ENCODE peak calls at places on chromosomes 16 and 17, in seven cellular contexts. P is retinal pigment epithelial cell, H is uterus, T is heart left ventricle, O is keratinocyte, R is cardiac muscle cell, N is fibroblast of lung. C is an unnamed sample.

GRCh38 chr16:87407511-87408112 is 15.5 kb downstream of the MAP1LC3B start:
- DNase-seq in H (no peak), R (no peak), T (no peak), P (no peak), N (no peak), O (no peak), C (peak)

GRCh38 chr16:54176376-54176901 is 110.1 kb downstream of the IRX3 start:
- DNase-seq in R (peak), H (no peak), N (peak), P (no peak), T (no peak), O (no peak), C (no peak)

GRCh38 chr16:81445926-81446317 is 1.3 kb downstream of the CMIP start:
- DNase-seq in T (no peak), R (no peak), H (no peak), O (no peak), N (no peak), P (no peak), C (no peak)

GRCh38 chr17:83069571-83069906 is 9.9 kb upstream of the METRNL start:
- DNase-seq in T (no peak), H (no peak), O (no peak), R (no peak), N (no peak), P (no peak), C (no peak)

GRCh38 chr17:80751460-80752368 is 207.1 kb downstream of the RPTOR start:
- DNase-seq in N (peak), T (no peak), H (peak), O (no peak), P (no peak), R (no peak), C (peak)

GRCh38 chr16:69772560-69773254 is 10.6 kb downstream of the WWP2 start:
- DNase-seq in P (no peak), T (no peak), O (no peak), R (peak), N (no peak), H (no peak), C (no peak)

GRCh38 chr16:22813946-22814325 is at the start of gene HS3ST2:
- DNase-seq in H (no peak), T (peak), R (peak), N (no peak), P (no peak), O (peak), C (peak)

GRCh38 chr17:927611-928461 is 51.7 kb downstream of the NXN start:
- DNase-seq in P (peak), N (peak), H (peak), R (peak), T (no peak), O (peak), C (peak)

GRCh38 chr17:28963841-28964240 is 12.5 kb upstream of the PHF12 start:
- DNase-seq in H (no peak), O (no peak), R (no peak), N (no peak), P (no peak), T (no peak), C (peak)

GRCh38 chr17:40159456-40159855 is 17.8 kb upstream of the RAPGEFL1 start:
- DNase-seq in O (no peak), N (no peak), H (no peak), T (no peak), R (no peak), P (no peak), C (no peak)

GRCh38 chr16:51762081-51762995 is 611.3 kb upstream of the SALL1 start:
- DNase-seq in P (peak), O (no peak), T (peak), R (peak), N (peak), H (peak), C (peak)

GRCh38 chr16:27972500-27972899 is 91.0 kb downstream of the GSG1L start:
- DNase-seq in P (peak), N (peak), T (no peak), H (no peak), O (no peak), R (peak), C (peak)

GRCh38 chr17:37708616-37709212 is 36.1 kb downstream of the HNF1B start:
- DNase-seq in O (no peak), R (no peak), H (no peak), T (no peak), P (no peak), N (no peak), C (no peak)

GRCh38 chr17:68909066-68909465 is 46.1 kb downstream of the ABCA8 start:
- DNase-seq in P (peak), N (peak), R (peak), H (peak), O (peak), T (no peak), C (peak)

GRCh38 chr17:78477913-78478756 is 99.1 kb downstream of the DNAH17 start:
- DNase-seq in P (no peak), R (no peak), N (no peak), H (no peak), O (no peak), T (no peak), C (no peak)

GRCh38 chr16:88883946-88884345 is 17.5 kb upstream of the PABPN1L start:
- DNase-seq in R (no peak), T (no peak), P (no peak), O (no peak), H (no peak), N (no peak), C (no peak)

GRCh38 chr17:33335491-33336173 is 42.5 kb upstream of the ASIC2 start:
- DNase-seq in H (no peak), R (no peak), T (no peak), P (no peak), N (no peak), O (no peak), C (no peak)

GRCh38 chr17:14427914-14428639 is 127.2 kb downstream of the HS3ST3B1 start:
- DNase-seq in T (no peak), H (no peak), O (no peak), R (no peak), P (no peak), N (no peak), C (no peak)

GRCh38 chr16:66006485-66006884 is 360.0 kb upstream of the CDH5 start:
- DNase-seq in T (no peak), H (no peak), R (no peak), O (no peak), P (no peak), N (no peak), C (no peak)

GRCh38 chr17:73341350-73342056 is 29.7 kb upstream of the CDC42EP4 start:
- DNase-seq in T (no peak), H (no peak), R (no peak), N (no peak), O (no peak), P (no peak), C (no peak)

GRCh38 chr17:4634981-4635380 is 6.5 kb downstream of the ALOX15 start:
- DNase-seq in O (no peak), N (no peak), T (no peak), P (no peak), H (no peak), R (no peak), C (no peak)

GRCh38 chr17:8019161-8019560 is 16.7 kb downstream of the GUCY2D start:
- DNase-seq in P (no peak), R (no peak), N (no peak), T (no peak), H (no peak), O (no peak), C (peak)

GRCh38 chr17:21774263-21774662 is 81.9 kb downstream of the KCNJ18 start:
- DNase-seq in H (no peak), O (no peak), P (no peak), R (no peak), N (no peak), T (no peak), C (no peak)

GRCh38 chr17:79047291-79047920 is 23.4 kb downstream of the C1QTNF1 start:
- DNase-seq in R (no peak), H (peak), O (no peak), T (no peak), P (no peak), N (no peak), C (peak)

GRCh38 chr17:51764387-51764971 is 394.0 kb downstream of the CA10 start:
- DNase-seq in P (no peak), R (peak), T (no peak), H (peak), O (peak), N (peak), C (peak)

GRCh38 chr16:3131755-3132377 is 3.0 kb upstream of the ZNF213 start:
- DNase-seq in H (no peak), T (no peak), O (no peak), R (peak), N (peak), P (no peak), C (no peak)

GRCh38 chr16:29729116-29729521 is 16.7 kb downstream of the C16orf54 start:
- DNase-seq in T (no peak), O (peak), N (peak), P (no peak), H (no peak), R (peak), C (no peak)

GRCh38 chr16:9151597-9151996 is 60.2 kb downstream of the HAPSTR1 start:
- DNase-seq in T (no peak), N (peak), P (no peak), R (no peak), H (no peak), O (no peak), C (no peak)

GRCh38 chr16:82344157-82344556 is 174.1 kb upstream of the MPHOSPH6 start:
- DNase-seq in P (no peak), R (peak), T (no peak), H (no peak), N (no peak), O (no peak), C (no peak)

GRCh38 chr17:53061446-53061845 is 761.3 kb upstream of the KIF2B start:
- DNase-seq in N (no peak), R (no peak), P (no peak), H (no peak), O (no peak), T (no peak), C (no peak)

GRCh38 chr17:61470530-61471136 is 18.4 kb downstream of the TBX4 start:
- DNase-seq in H (peak), P (no peak), R (no peak), O (no peak), N (no peak), T (no peak), C (peak)

GRCh38 chr17:13833921-13834320 is 232.2 kb upstream of the HS3ST3A1 start:
- DNase-seq in N (no peak), P (no peak), T (no peak), H (no peak), R (no peak), O (no peak), C (no peak)

GRCh38 chr17:56593741-56594527 is 435 bp downstream of the NOG start:
- DNase-seq in H (peak), N (no peak), T (peak), R (peak), O (no peak), P (no peak), C (peak)

GRCh38 chr16:52751035-52751434 is 204.1 kb upstream of the TOX3 start:
- DNase-seq in O (no peak), N (no peak), R (no peak), T (no peak), P (no peak), H (no peak), C (no peak)

GRCh38 chr17:57051886-57052342 is 33.1 kb upstream of the AKAP1 start:
- DNase-seq in H (no peak), O (peak), R (no peak), T (no peak), N (no peak), P (no peak), C (peak)

GRCh38 chr17:78127240-78127887 is 1.2 kb downstream of the TMC6 start:
- DNase-seq in N (no peak), P (no peak), H (no peak), O (no peak), T (peak), R (peak), C (peak)

GRCh38 chr17:55437165-55437605 is 15.6 kb upstream of the MMD start:
- DNase-seq in T (no peak), R (no peak), P (no peak), O (no peak), N (no peak), H (no peak), C (no peak)

GRCh38 chr16:2511128-2511785 is 2.5 kb upstream of the ATP6V0C start:
- DNase-seq in R (peak), P (no peak), N (peak), T (peak), H (peak), O (no peak), C (peak)

GRCh38 chr17:80114758-80115157 is 13.4 kb downstream of the GAA start:
- DNase-seq in R (no peak), H (no peak), T (no peak), O (no peak), P (no peak), N (no peak), C (no peak)

GRCh38 chr17:6443692-6444572 is at the start of gene PIMREG:
- DNase-seq in T (peak), O (peak), R (peak), N (peak), H (peak), P (peak), C (peak)

GRCh38 chr17:77106874-77107358 is 33.9 kb upstream of the SEC14L1 start:
- DNase-seq in P (no peak), T (no peak), H (no peak), O (no peak), N (no peak), R (no peak), C (no peak)
- TF ChIP-seq CTCF in P (no peak), T (no peak), H (no peak), O (no peak), N (no peak), R (no peak), C (no peak)

DNA sequence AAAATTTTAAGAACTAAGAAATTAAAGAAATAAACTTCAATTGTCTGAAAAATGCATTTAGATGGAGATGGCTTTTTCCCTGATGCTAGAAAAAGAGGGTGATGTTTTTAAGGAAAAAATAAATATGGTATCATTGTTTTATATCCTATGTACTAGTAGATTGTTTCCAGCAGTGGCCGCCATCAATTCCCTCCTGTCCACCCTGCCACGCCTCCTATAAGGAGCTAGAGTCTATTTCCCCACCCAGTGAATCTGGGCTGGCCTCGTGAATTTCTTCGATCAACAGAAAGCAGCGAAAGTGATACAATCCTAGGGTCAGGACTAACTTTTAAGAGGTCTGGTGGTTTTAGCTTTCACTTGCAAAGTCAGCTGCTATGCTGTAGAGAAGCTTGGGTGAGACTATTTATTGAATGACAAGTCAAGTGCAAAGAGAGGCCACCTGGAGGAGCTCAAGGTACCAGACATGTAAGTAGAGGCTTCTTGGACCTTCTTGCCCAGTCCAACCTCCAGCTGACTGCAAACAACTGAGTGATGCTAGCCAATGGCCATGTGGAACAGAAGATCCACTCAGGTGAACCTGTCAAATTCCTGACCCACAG is 80.9 kb upstream of the MTMR4 start:
- DNase-seq in P (no peak), R (no peak), O (no peak), H (no peak), N (no peak), T (no peak), C (peak)
- TF ChIP-seq CTCF in P (no peak), R (no peak), O (no peak), H (no peak), N (no peak), T (no peak), C (no peak)

GRCh38 chr16:68093816-68094613 is 8.8 kb downstream of the NFATC3 start:
- DNase-seq in R (peak), N (peak), H (no peak), P (no peak), T (no peak), O (no peak), C (no peak)
- TF ChIP-seq CTCF in R (peak), N (peak), H (peak), P (peak), T (peak), O (peak), C (no peak)

GRCh38 chr16:58464916-58465731 is 34.8 kb upstream of the NDRG4 start:
- DNase-seq in P (no peak), H (no peak), N (no peak), T (no peak), R (no peak), O (no peak), C (no peak)
- TF ChIP-seq CTCF in P (peak), H (peak), N (no peak), T (no peak), R (peak), O (no peak), C (no peak)

GRCh38 chr17:48860034-48860433 is 29.2 kb downstream of the CALCOCO2 start:
- DNase-seq in O (no peak), H (no peak), R (no peak), P (no peak), N (no peak), T (no peak), C (no peak)
- TF ChIP-seq CTCF in O (peak), H (no peak), R (no peak), P (peak), N (peak), T (peak), C (no peak)

DNA sequence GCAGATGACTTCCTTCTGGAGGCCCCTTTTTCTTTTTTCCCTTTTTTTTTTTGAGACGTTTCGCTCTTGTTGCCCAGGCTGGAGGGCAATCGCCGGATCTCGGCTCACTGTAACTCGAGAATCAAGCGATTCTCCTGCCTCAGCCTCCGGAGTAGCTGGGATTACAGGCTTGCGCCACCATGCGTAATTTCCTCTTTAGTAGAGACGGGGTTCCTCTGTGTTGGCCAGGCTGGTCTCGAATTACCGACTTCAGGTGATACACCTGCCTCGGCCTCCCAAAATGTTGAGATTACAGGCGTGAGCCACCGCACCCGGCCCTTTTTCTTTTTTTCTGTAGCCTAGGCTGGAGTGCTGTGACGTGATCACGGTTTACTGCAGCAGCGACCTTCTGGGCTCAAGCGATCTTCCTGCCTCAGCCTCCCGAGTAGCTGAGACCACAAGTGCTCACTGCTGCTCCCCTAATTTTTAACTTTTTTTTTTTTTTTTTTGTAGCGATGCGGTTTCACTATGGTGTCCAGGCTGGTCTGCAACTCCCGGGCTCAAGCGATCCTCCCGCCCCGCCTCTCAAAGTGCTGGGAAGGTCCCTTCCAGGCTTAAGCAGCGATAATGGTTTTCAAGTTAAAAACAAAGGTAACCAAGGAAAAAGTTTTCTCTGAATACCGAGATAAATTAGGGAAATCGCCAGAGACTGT is 956 bp upstream of the IST1 start:
- DNase-seq in R (peak), P (no peak), N (peak), T (no peak), H (peak), O (no peak), C (peak)
- TF ChIP-seq CTCF in R (no peak), P (no peak), N (no peak), T (no peak), H (no peak), O (peak), C (no peak)